ENCODE peak calls at places on chromosomes 7 and 10, in five cellular contexts. One of them, this sample, is unnamed.

GRCh38 chr10:11042375-11042774 is 24.7 kb downstream of the CELF2 start:
- DNase-seq in activated naive CD4-positive, alpha-beta T cell: no peak
- DNase-seq in left lung: no peak
- DNase-seq in HTR-8/SVneo: no peak
- DNase-seq in smooth muscle cell of the brain vasculature: no peak
- DNase-seq in this sample: no peak

GRCh38 chr7:1966631-1967200 is 266.0 kb downstream of the MAD1L1 start:
- DNase-seq in activated naive CD4-positive, alpha-beta T cell: no peak
- DNase-seq in left lung: peak; percentile 10
- DNase-seq in HTR-8/SVneo: no peak
- DNase-seq in smooth muscle cell of the brain vasculature: no peak
- DNase-seq in this sample: no peak

GRCh38 chr10:60809157-60809556 is 30.9 kb downstream of the CDK1 start:
- DNase-seq in activated naive CD4-positive, alpha-beta T cell: no peak
- DNase-seq in left lung: no peak
- DNase-seq in HTR-8/SVneo: no peak
- DNase-seq in smooth muscle cell of the brain vasculature: no peak
- DNase-seq in this sample: no peak

GRCh38 chr10:114083040-114083439 is 39.4 kb downstream of the ADRB1 start:
- DNase-seq in activated naive CD4-positive, alpha-beta T cell: no peak
- DNase-seq in left lung: no peak
- DNase-seq in HTR-8/SVneo: no peak
- DNase-seq in smooth muscle cell of the brain vasculature: no peak
- DNase-seq in this sample: peak; percentile 54

GRCh38 chr10:89979726-89980125 is 278.3 kb downstream of the KIF20B start:
- DNase-seq in activated naive CD4-positive, alpha-beta T cell: no peak
- DNase-seq in left lung: no peak
- DNase-seq in HTR-8/SVneo: no peak
- DNase-seq in smooth muscle cell of the brain vasculature: no peak
- DNase-seq in this sample: no peak

GRCh38 chr10:45424668-45425404 is 50.8 kb downstream of the ALOX5 start:
- DNase-seq in activated naive CD4-positive, alpha-beta T cell: no peak
- DNase-seq in left lung: no peak
- DNase-seq in HTR-8/SVneo: no peak
- DNase-seq in smooth muscle cell of the brain vasculature: no peak
- DNase-seq in this sample: no peak

GRCh38 chr10:4688620-4689019 is 137.4 kb upstream of the AKR1E2 start:
- DNase-seq in activated naive CD4-positive, alpha-beta T cell: no peak
- DNase-seq in left lung: no peak
- DNase-seq in HTR-8/SVneo: no peak
- DNase-seq in smooth muscle cell of the brain vasculature: no peak
- DNase-seq in this sample: peak; percentile 13

GRCh38 chr10:33087922-33088321 is 129.9 kb upstream of the ITGB1 start:
- DNase-seq in activated naive CD4-positive, alpha-beta T cell: no peak
- DNase-seq in left lung: no peak
- DNase-seq in HTR-8/SVneo: no peak
- DNase-seq in smooth muscle cell of the brain vasculature: no peak
- DNase-seq in this sample: no peak

GRCh38 chr7:44065431-44066110 is at the start of gene PGAM2:
- DNase-seq in activated naive CD4-positive, alpha-beta T cell: no peak
- DNase-seq in left lung: peak; percentile 32
- DNase-seq in HTR-8/SVneo: no peak
- DNase-seq in smooth muscle cell of the brain vasculature: no peak
- DNase-seq in this sample: no peak

GRCh38 chr10:98332623-98333269 is 64.8 kb upstream of the LOXL4 start:
- DNase-seq in activated naive CD4-positive, alpha-beta T cell: no peak
- DNase-seq in left lung: no peak
- DNase-seq in HTR-8/SVneo: no peak
- DNase-seq in smooth muscle cell of the brain vasculature: no peak
- DNase-seq in this sample: no peak

GRCh38 chr7:142797342-142797798 is 26.6 kb downstream of the PRSS2 start:
- DNase-seq in activated naive CD4-positive, alpha-beta T cell: peak; percentile 25
- DNase-seq in left lung: no peak
- DNase-seq in HTR-8/SVneo: no peak
- DNase-seq in smooth muscle cell of the brain vasculature: no peak
- DNase-seq in this sample: no peak

GRCh38 chr7:30433082-30433481 is 45.5 kb downstream of the NOD1 start:
- DNase-seq in activated naive CD4-positive, alpha-beta T cell: no peak
- DNase-seq in left lung: peak; percentile 82
- DNase-seq in HTR-8/SVneo: no peak
- DNase-seq in smooth muscle cell of the brain vasculature: peak; percentile 29
- DNase-seq in this sample: peak; percentile 70

GRCh38 chr10:75740541-75740940 is 309.1 kb downstream of the LRMDA start:
- DNase-seq in activated naive CD4-positive, alpha-beta T cell: no peak
- DNase-seq in left lung: no peak
- DNase-seq in HTR-8/SVneo: no peak
- DNase-seq in smooth muscle cell of the brain vasculature: no peak
- DNase-seq in this sample: no peak